ENCODE peak calls at places on chromosomes 7 and 10, in eight cellular contexts. H is fibroblast of the aortic adventitia, P is upper lobe of right lung, B is mesothelial cell of epicardium, S is astrocyte of the spinal cord, X is MM.1S, D is IMR-90, Q is Calu3. E is an unnamed sample.

GRCh38 chr10:127343831-127344230 is 147.4 kb upstream of the INSYN2A start:
- DNase-seq in P (no peak), H (peak; percentile 27), S (no peak), X (no peak), Q (no peak), B (no peak), D (no peak), E (no peak)

GRCh38 chr7:121088870-121089269 is 100.4 kb downstream of the CPED1 start:
- DNase-seq in Q (no peak), H (no peak), B (no peak), P (no peak), D (no peak), S (no peak), X (no peak), E (no peak)

GRCh38 chr7:129678606-129679005 is 67.1 kb downstream of the NRF1 start:
- DNase-seq in D (no peak), X (no peak), S (no peak), B (no peak), Q (no peak), P (no peak), H (no peak), E (no peak)

GRCh38 chr7:46972205-46972604 is 609.7 kb downstream of the TNS3 start:
- DNase-seq in P (no peak), S (peak; percentile 80), D (peak; percentile 82), B (no peak), X (no peak), Q (peak; percentile 25), H (peak; percentile 70), E (no peak)

GRCh38 chr7:152395115-152395514 is 40.7 kb downstream of the KMT2C start:
- DNase-seq in P (peak; percentile 50), H (no peak), D (peak; percentile 82), B (no peak), X (no peak), Q (no peak), S (peak; percentile 60), E (no peak)

GRCh38 chr10:71985542-71986250 is 21.5 kb downstream of the CHST3 start:
- DNase-seq in Q (no peak), X (no peak), H (peak; percentile 85), S (peak; percentile 68), B (no peak), P (no peak), D (peak; percentile 69), E (peak; percentile 59)

GRCh38 chr10:62422068-62422590 is 48.0 kb downstream of the ZNF365 start:
- DNase-seq in Q (no peak), H (peak; percentile 77), P (no peak), X (no peak), B (no peak), D (peak; percentile 90), S (peak; percentile 87), E (no peak)

GRCh38 chr7:149569025-149569725 is 71.6 kb upstream of the ZNF746 start:
- DNase-seq in S (peak; percentile 76), H (no peak), Q (no peak), B (no peak), P (no peak), X (no peak), D (peak; percentile 26), E (no peak)

GRCh38 chr7:55203300-55203699 is 161.8 kb upstream of the LANCL2 start:
- DNase-seq in B (no peak), H (no peak), S (no peak), Q (no peak), X (no peak), D (no peak), P (no peak), E (no peak)

GRCh38 chr7:80218723-80219122 is 84.1 kb downstream of the GNAI1 start:
- DNase-seq in H (peak; percentile 76), B (no peak), Q (no peak), P (no peak), S (peak; percentile 86), X (no peak), D (peak; percentile 95), E (no peak)

GRCh38 chr7:20514364-20514763 is 101.1 kb upstream of the ABCB5 start:
- DNase-seq in S (peak; percentile 88), D (no peak), P (no peak), X (peak; percentile 34), B (peak; percentile 57), H (peak; percentile 79), Q (peak; percentile 77), E (no peak)

GRCh38 chr7:78588393-78588792 is 789.8 kb downstream of the PHTF2 start:
- DNase-seq in P (no peak), S (no peak), X (no peak), B (no peak), Q (no peak), H (no peak), D (no peak), E (no peak)

GRCh38 chr7:78585958-78586357 is 787.4 kb downstream of the PHTF2 start:
- DNase-seq in B (no peak), X (no peak), P (no peak), D (no peak), S (no peak), H (no peak), Q (no peak), E (no peak)

GRCh38 chr7:78587443-78588044 is 789.0 kb downstream of the PHTF2 start:
- DNase-seq in S (no peak), H (peak; percentile 59), B (no peak), P (no peak), D (peak; percentile 51), Q (peak; percentile 48), X (peak; percentile 17), E (no peak)
- TF ChIP-seq CTCF in S (peak; percentile 1), H (peak; percentile 48), B (no peak), P (no peak), D (peak; percentile 62), Q (no peak), X (peak; percentile 27), E (peak; percentile 18)

GRCh38 chr7:31648288-31648687 is 38.7 kb upstream of the PPP1R17 start:
- DNase-seq in H (no peak), S (peak; percentile 6), X (no peak), P (no peak), Q (no peak), B (no peak), D (peak; percentile 1), E (no peak)
- TF ChIP-seq CTCF in H (peak; percentile 5), S (peak; percentile 28), X (peak; percentile 22), P (peak; percentile 32), Q (peak; percentile 10), B (peak; percentile 32), D (peak; percentile 27), E (no peak)

DNA sequence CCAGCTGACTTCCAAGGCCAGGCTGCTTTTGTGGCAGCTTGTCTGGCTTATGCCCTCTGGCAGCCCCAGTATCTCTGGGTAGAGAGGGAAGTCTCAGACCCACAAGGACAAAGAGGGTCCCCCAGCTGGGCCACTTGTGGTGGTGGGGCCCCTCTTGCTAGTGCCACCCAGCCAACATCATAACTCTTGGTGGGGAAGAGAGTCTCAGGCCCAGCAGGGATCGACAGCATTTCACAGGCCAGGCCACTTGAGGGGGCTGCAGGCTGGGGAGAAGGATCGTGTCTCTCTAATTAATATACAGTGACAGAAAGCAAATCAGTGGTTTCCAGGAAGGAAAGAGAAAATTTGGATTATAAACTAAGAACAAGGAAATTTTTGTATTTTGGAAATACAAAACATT is 76.0 kb downstream of the TYW1B start:
- DNase-seq in H (no peak), S (no peak), D (no peak), B (no peak), P (no peak), Q (no peak), X (no peak), E (no peak)
- TF ChIP-seq CTCF in H (peak; percentile 6), S (peak; percentile 10), D (peak; percentile 10), B (no peak), P (no peak), Q (no peak), X (no peak), E (peak; percentile 11)

GRCh38 chr7:37831214-37831613 is 17.2 kb upstream of the NME8 start:
- DNase-seq in Q (no peak), S (no peak), H (no peak), X (no peak), P (no peak), B (no peak), D (no peak), E (no peak)

GRCh38 chr7:37833107-37833817 is 15.1 kb upstream of the NME8 start:
- DNase-seq in B (no peak), X (peak; percentile 68), Q (peak; percentile 59), S (peak; percentile 22), P (no peak), D (peak; percentile 35), H (peak; percentile 70), E (peak; percentile 56)

GRCh38 chr7:37832194-37832593 is 16.2 kb upstream of the NME8 start:
- DNase-seq in X (no peak), D (no peak), B (peak; percentile 27), S (no peak), Q (peak; percentile 37), P (peak; percentile 78), H (peak; percentile 44), E (peak; percentile 36)

GRCh38 chr7:37833818-37834146 is 14.6 kb upstream of the NME8 start:
- DNase-seq in B (no peak), D (no peak), X (no peak), S (no peak), Q (no peak), H (no peak), P (no peak), E (no peak)
- TF ChIP-seq CTCF in B (peak; percentile 26), D (no peak), X (no peak), S (no peak), Q (no peak), H (no peak), P (no peak), E (no peak)

DNA sequence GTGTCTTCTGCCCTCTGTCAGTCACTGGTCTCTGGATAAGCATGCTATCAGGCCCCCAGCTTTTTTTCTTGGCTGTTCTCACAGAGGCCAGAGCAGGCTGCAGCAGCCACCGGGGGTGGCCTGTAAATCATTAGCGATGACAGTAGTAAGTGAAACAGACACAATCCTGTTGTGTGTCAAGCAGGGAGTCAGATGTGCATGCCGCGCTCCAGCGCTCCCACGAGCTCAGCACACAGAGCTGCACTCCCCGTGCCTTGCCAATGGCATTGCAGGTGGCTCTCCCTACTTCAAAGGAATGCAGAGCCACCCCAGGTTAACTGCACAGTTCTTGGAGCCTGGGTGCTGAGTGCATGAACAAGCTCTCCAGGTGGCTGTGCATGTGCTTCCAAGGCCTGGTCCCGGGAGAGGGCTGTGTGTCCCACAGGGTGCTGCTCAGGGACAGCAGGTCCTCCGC is 226.1 kb downstream of the GLRX3 start:
- DNase-seq in X (no peak), S (no peak), H (no peak), Q (no peak), D (no peak), B (no peak), P (no peak), E (no peak)
- TF ChIP-seq CTCF in X (no peak), S (no peak), H (no peak), Q (no peak), D (no peak), B (no peak), P (no peak), E (no peak)

DNA sequence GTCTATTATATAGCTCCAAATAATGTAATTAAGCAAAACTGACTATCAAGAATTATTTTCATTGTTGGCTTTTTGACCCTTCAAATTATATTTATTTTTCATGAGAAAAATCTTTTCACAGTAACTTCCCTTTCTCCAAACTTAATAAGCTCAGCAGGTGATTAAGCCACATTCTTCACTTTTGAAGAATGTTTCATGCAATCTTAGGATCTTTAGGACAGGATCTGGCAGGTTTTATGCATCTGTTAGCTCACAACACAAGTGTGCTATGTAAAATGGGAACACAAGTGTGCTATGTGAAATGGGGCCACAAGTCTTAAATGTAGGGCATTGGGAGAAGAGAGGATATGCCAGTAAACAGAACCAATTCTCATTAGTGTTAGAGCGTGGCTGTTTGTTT is 26.3 kb downstream of the BCAP29 start:
- DNase-seq in X (no peak), S (no peak), B (no peak), H (no peak), D (no peak), P (no peak), Q (no peak), E (no peak)
- TF ChIP-seq CTCF in X (no peak), S (no peak), B (no peak), H (no peak), D (no peak), P (no peak), Q (no peak), E (no peak)

GRCh38 chr7:22822486-22823141 is at the start of gene TOMM7:
- DNase-seq in Q (peak; percentile 94), H (peak; percentile 98), B (peak; percentile 85), D (peak; percentile 97), X (peak; percentile 96), P (peak; percentile 94), S (peak; percentile 97), E (peak; percentile 96)
- TF ChIP-seq CTCF in Q (peak; percentile 36), H (no peak), B (no peak), D (peak; percentile 53), X (no peak), P (peak; percentile 42), S (peak; percentile 17), E (peak; percentile 50)